ENCODE peak calls at places on chromosomes 3 and 15, in four cellular contexts. One of them, this sample, is unnamed.

GRCh38 chr3:66450389-66451022 is 50.3 kb downstream of the LRIG1 start:
- DNase-seq in SIG-M5: no peak
- DNase-seq in neural crest cell: no peak
- DNase-seq in NCI-H1436: no peak
- DNase-seq in this sample: no peak

GRCh38 chr3:134640378-134640777 is 10.4 kb downstream of the KY start:
- DNase-seq in SIG-M5: no peak
- DNase-seq in neural crest cell: no peak
- DNase-seq in NCI-H1436: no peak
- DNase-seq in this sample: no peak

GRCh38 chr3:52210550-52211046 is 12.6 kb downstream of the ALAS1 start:
- DNase-seq in SIG-M5: peak; percentile 80
- DNase-seq in neural crest cell: no peak
- DNase-seq in NCI-H1436: no peak
- DNase-seq in this sample: no peak

GRCh38 chr3:130748981-130749380 is 2.4 kb upstream of the PIK3R4 start:
- DNase-seq in SIG-M5: no peak
- DNase-seq in neural crest cell: no peak
- DNase-seq in NCI-H1436: no peak
- DNase-seq in this sample: no peak

GRCh38 chr3:181720281-181720680 is 8.6 kb downstream of the SOX2 start:
- DNase-seq in SIG-M5: no peak
- DNase-seq in neural crest cell: no peak
- DNase-seq in NCI-H1436: no peak
- DNase-seq in this sample: no peak

GRCh38 chr3:151379083-151379734 is 5.3 kb downstream of the P2RY12 start:
- DNase-seq in SIG-M5: no peak
- DNase-seq in neural crest cell: peak; percentile 55
- DNase-seq in NCI-H1436: no peak
- DNase-seq in this sample: no peak

GRCh38 chr15:43769584-43770228 is 7.1 kb downstream of the ELL3 start:
- DNase-seq in SIG-M5: no peak
- DNase-seq in neural crest cell: peak; percentile 64
- DNase-seq in NCI-H1436: peak; percentile 26
- DNase-seq in this sample: no peak

GRCh38 chr15:25950014-25950413 is 86.9 kb upstream of the ATP10A start:
- DNase-seq in SIG-M5: no peak
- DNase-seq in neural crest cell: no peak
- DNase-seq in NCI-H1436: no peak
- DNase-seq in this sample: no peak

GRCh38 chr3:170760174-170760526 is 109.8 kb downstream of the RPL22L1 start:
- DNase-seq in SIG-M5: no peak
- DNase-seq in neural crest cell: no peak
- DNase-seq in NCI-H1436: no peak
- DNase-seq in this sample: no peak

GRCh38 chr3:179613807-179614206 is 9.2 kb downstream of the NDUFB5 start:
- DNase-seq in SIG-M5: no peak
- DNase-seq in neural crest cell: no peak
- DNase-seq in NCI-H1436: no peak
- DNase-seq in this sample: no peak

GRCh38 chr3:63076357-63076756 is 201.1 kb upstream of the CADPS start:
- DNase-seq in SIG-M5: no peak
- DNase-seq in neural crest cell: no peak
- DNase-seq in NCI-H1436: no peak
- DNase-seq in this sample: no peak

GRCh38 chr3:159069076-159069475 is 267.2 kb downstream of the MFSD1 start:
- DNase-seq in SIG-M5: no peak
- DNase-seq in neural crest cell: no peak
- DNase-seq in NCI-H1436: no peak
- DNase-seq in this sample: no peak

GRCh38 chr3:44893097-44893496 is 18.7 kb downstream of the TGM4 start:
- DNase-seq in SIG-M5: no peak
- DNase-seq in neural crest cell: no peak
- DNase-seq in NCI-H1436: no peak
- DNase-seq in this sample: no peak

GRCh38 chr15:44101286-44101685 is 93.8 kb downstream of the FRMD5 start:
- DNase-seq in SIG-M5: no peak
- DNase-seq in neural crest cell: no peak
- DNase-seq in NCI-H1436: no peak
- DNase-seq in this sample: no peak

GRCh38 chr15:64685230-64685886 is 90.0 kb downstream of the RBPMS2 start:
- DNase-seq in SIG-M5: no peak
- DNase-seq in neural crest cell: no peak
- DNase-seq in NCI-H1436: no peak
- DNase-seq in this sample: no peak

GRCh38 chr15:33915571-33916407 is 52.5 kb upstream of the CHRM5 start:
- DNase-seq in SIG-M5: no peak
- DNase-seq in neural crest cell: no peak
- DNase-seq in NCI-H1436: peak; percentile 31
- DNase-seq in this sample: no peak

GRCh38 chr3:197541756-197542539 is 13.8 kb downstream of the BDH1 start:
- DNase-seq in SIG-M5: no peak
- DNase-seq in neural crest cell: no peak
- DNase-seq in NCI-H1436: no peak
- DNase-seq in this sample: no peak

GRCh38 chr3:128322030-128323022 is 144.4 kb downstream of the DNAJB8 start:
- DNase-seq in SIG-M5: no peak
- DNase-seq in neural crest cell: peak; percentile 37
- DNase-seq in NCI-H1436: peak; percentile 35
- DNase-seq in this sample: no peak

GRCh38 chr3:96779810-96780209 is 34.6 kb upstream of the EPHA6 start:
- DNase-seq in SIG-M5: no peak
- DNase-seq in neural crest cell: no peak
- DNase-seq in NCI-H1436: no peak
- DNase-seq in this sample: no peak

GRCh38 chr15:92290359-92290992 is 103.2 kb upstream of the ST8SIA2 start:
- DNase-seq in SIG-M5: no peak
- DNase-seq in neural crest cell: no peak
- DNase-seq in NCI-H1436: no peak
- DNase-seq in this sample: no peak

GRCh38 chr3:100401674-100402036 is 316 bp downstream of the LNP1 start:
- DNase-seq in SIG-M5: no peak
- DNase-seq in neural crest cell: no peak
- DNase-seq in NCI-H1436: peak; percentile 56
- DNase-seq in this sample: no peak

GRCh38 chr3:194574639-194575483 is 58.4 kb downstream of the TMEM44 start:
- DNase-seq in SIG-M5: no peak
- DNase-seq in neural crest cell: no peak
- DNase-seq in NCI-H1436: no peak
- DNase-seq in this sample: no peak

GRCh38 chr3:63429905-63430304 is 151.8 kb downstream of the SYNPR start:
- DNase-seq in SIG-M5: no peak
- DNase-seq in neural crest cell: no peak
- DNase-seq in NCI-H1436: no peak
- DNase-seq in this sample: no peak

GRCh38 chr3:31878231-31878838 is 102.7 kb downstream of the OSBPL10 start:
- DNase-seq in SIG-M5: no peak
- DNase-seq in neural crest cell: no peak
- DNase-seq in NCI-H1436: no peak
- DNase-seq in this sample: no peak

GRCh38 chr3:141441381-141442365 is 45.2 kb upstream of the RASA2 start:
- DNase-seq in SIG-M5: peak; percentile 60
- DNase-seq in neural crest cell: peak; percentile 61
- DNase-seq in NCI-H1436: peak; percentile 54
- DNase-seq in this sample: peak; percentile 54

GRCh38 chr15:98292442-98293240 is 332.1 kb downstream of the ARRDC4 start:
- DNase-seq in SIG-M5: no peak
- DNase-seq in neural crest cell: peak; percentile 76
- DNase-seq in NCI-H1436: no peak
- DNase-seq in this sample: peak; percentile 20

GRCh38 chr3:44913868-44914468 is 39.6 kb downstream of the TGM4 start:
- DNase-seq in SIG-M5: no peak
- DNase-seq in neural crest cell: peak; percentile 70
- DNase-seq in NCI-H1436: peak; percentile 22
- DNase-seq in this sample: peak; percentile 54

GRCh38 chr3:190305406-190305805 is 16.8 kb downstream of the CLDN1 start:
- DNase-seq in SIG-M5: no peak
- DNase-seq in neural crest cell: no peak
- DNase-seq in NCI-H1436: no peak
- DNase-seq in this sample: no peak

GRCh38 chr15:56734013-56734625 is 810 bp upstream of the ZNF280D start:
- DNase-seq in SIG-M5: no peak
- DNase-seq in neural crest cell: no peak
- DNase-seq in NCI-H1436: no peak
- DNase-seq in this sample: no peak

GRCh38 chr3:133038731-133039398 is 674 bp downstream of the TMEM108 start:
- DNase-seq in SIG-M5: no peak
- DNase-seq in neural crest cell: peak; percentile 24
- DNase-seq in NCI-H1436: no peak
- DNase-seq in this sample: no peak

GRCh38 chr3:181712505-181713299 is 977 bp downstream of the SOX2 start:
- DNase-seq in SIG-M5: no peak
- DNase-seq in neural crest cell: no peak
- DNase-seq in NCI-H1436: peak; percentile 39
- DNase-seq in this sample: no peak

GRCh38 chr3:123449986-123450474 is 1.1 kb upstream of the ADCY5 start:
- DNase-seq in SIG-M5: no peak
- DNase-seq in neural crest cell: peak; percentile 23
- DNase-seq in NCI-H1436: no peak
- DNase-seq in this sample: no peak

GRCh38 chr3:159787794-159788205 is 200.8 kb upstream of the IL12A start:
- DNase-seq in SIG-M5: no peak
- DNase-seq in neural crest cell: no peak
- DNase-seq in NCI-H1436: no peak
- DNase-seq in this sample: no peak

This sample was measured in GM18507.